ENCODE peak calls at places on chromosomes 7 and 10, in five cellular contexts. D, Y, B, N and A are unnamed samples.

GRCh38 chr10:92111336-92111939 is 179.4 kb downstream of the CPEB3 start:
- DNase-seq in Y (no peak), N (no peak), D (no peak), B (no peak), A (no peak)

GRCh38 chr10:61460835-61461234 is 7.7 kb upstream of the TMEM26 start:
- DNase-seq in N (no peak), B (no peak), Y (no peak), D (no peak), A (no peak)

GRCh38 chr10:22518167-22518724 is 172.9 kb downstream of the SPAG6 start:
- DNase-seq in Y (no peak), N (no peak), B (no peak), D (no peak), A (no peak)

GRCh38 chr10:31730776-31731175 is 197.9 kb downstream of the ARHGAP12 start:
- DNase-seq in B (no peak), Y (no peak), D (no peak), N (no peak), A (no peak)

GRCh38 chr7:73742753-73743641 is 4.4 kb upstream of the ABHD11 start:
- DNase-seq in B (peak), N (no peak), Y (no peak), D (no peak), A (no peak)

GRCh38 chr10:123303581-123303980 is 149.4 kb downstream of the BUB3 start:
- DNase-seq in D (no peak), N (no peak), Y (no peak), B (no peak), A (no peak)

GRCh38 chr7:154953006-154953684 is 49.8 kb downstream of the PAXIP1 start:
- DNase-seq in N (peak), B (peak), D (peak), Y (peak), A (peak)

GRCh38 chr7:2253525-2254244 is 11.7 kb downstream of the NUDT1 start:
- DNase-seq in Y (no peak), B (no peak), N (no peak), D (no peak), A (no peak)

GRCh38 chr7:46468753-46469356 is 547.8 kb upstream of the IGFBP3 start:
- DNase-seq in Y (peak), D (no peak), N (peak), B (no peak), A (peak)

GRCh38 chr10:74021248-74022055 is 23.5 kb downstream of the VCL start:
- DNase-seq in D (no peak), N (peak), B (no peak), Y (peak), A (peak)

GRCh38 chr7:44155191-44156185 is 14.4 kb upstream of the MYL7 start:
- DNase-seq in D (no peak), Y (no peak), N (no peak), B (no peak), A (no peak)

GRCh38 chr7:84144480-84144879 is 50.1 kb downstream of the SEMA3A start:
- DNase-seq in N (no peak), Y (peak), D (no peak), B (no peak), A (peak)

GRCh38 chr7:87001214-87001613 is 58.2 kb downstream of the ELAPOR2 start:
- DNase-seq in D (no peak), N (peak), Y (no peak), B (no peak), A (peak)

GRCh38 chr10:90930971-90931841 is 10.3 kb upstream of the ANKRD1 start:
- DNase-seq in N (no peak), Y (peak), D (peak), B (no peak), A (peak)

GRCh38 chr10:101035916-101036702 is 5.1 kb downstream of the SFXN3 start:
- DNase-seq in D (peak), B (peak), Y (no peak), N (no peak), A (no peak)
- H3K4me3 ChIP-seq in D (no peak), B (no peak), Y (no peak), N (no peak), A (no peak)

DNA sequence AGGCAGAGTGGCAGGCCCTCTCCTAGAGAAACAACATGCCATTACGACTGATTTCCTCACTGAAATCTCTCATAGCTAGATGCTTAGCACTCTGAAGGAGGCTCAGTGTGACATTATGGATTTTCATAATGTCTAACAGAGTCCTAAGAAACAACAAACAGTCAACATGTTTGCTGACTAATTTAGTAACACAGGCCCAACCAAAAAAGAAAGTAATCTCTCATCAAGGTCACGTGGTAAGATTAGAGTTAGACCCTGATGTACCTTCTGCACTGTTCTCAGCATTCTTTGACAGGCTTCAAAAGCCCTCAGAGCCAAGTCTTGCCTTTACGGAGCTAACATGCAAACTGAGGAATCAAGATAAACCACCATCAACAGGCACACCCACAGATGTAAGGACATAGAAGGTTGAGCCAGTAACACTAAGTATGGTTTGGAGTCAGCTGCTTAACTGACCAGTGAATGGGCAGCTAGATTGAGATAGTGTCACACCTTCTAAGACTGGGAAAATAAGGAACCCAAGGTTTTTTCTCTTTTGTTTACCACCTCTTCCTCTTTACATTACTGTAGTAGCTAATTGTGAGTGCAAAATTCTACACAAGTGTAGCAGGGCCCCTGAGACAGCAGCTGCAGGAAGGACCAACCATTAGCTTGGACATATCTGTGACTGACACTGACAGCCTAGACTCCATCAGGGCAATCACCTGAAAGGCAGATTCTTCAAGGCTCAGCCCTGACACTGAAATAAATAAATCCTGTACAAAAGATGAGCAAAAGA is 15.3 kb upstream of the KCNIP2 start:
- DNase-seq in B (no peak), N (no peak), Y (no peak), D (no peak), A (no peak)
- H3K4me3 ChIP-seq in B (no peak), N (no peak), Y (no peak), D (no peak), A (no peak)

GRCh38 chr7:27097686-27098492 is 2.1 kb upstream of the HOXA1 start:
- DNase-seq in N (peak), D (no peak), Y (peak), B (peak), A (no peak)
- H3K4me3 ChIP-seq in N (peak), D (peak), Y (peak), B (no peak), A (peak)

DNA sequence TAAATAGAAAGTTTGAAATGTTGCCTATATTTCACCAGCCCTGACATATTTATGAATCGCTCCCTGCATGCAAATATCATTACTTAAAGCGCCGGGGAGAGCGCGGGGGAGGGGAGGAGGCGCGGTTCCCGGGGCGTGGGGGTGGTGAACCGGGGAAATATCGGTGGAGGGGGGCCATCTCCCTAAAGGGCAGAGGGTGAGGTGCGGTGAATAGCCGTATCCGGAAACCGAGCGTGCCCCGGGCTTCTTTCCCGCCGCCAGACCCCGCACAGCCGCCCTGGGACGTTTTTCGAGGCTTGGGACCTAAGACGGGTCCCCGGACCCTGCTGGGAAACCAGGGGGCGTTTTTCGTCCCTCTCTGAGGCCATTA is 6.9 kb upstream of the ZNF503 start:
- DNase-seq in N (no peak), Y (no peak), D (no peak), B (no peak), A (no peak)
- H3K4me3 ChIP-seq in N (peak), Y (peak), D (peak), B (peak), A (peak)

GRCh38 chr10:119701861-119702260 is 24.0 kb upstream of the INPP5F start:
- DNase-seq in Y (peak), D (no peak), N (peak), B (no peak), A (peak)

GRCh38 chr10:119706521-119707278 is 19.1 kb upstream of the INPP5F start:
- DNase-seq in Y (no peak), N (no peak), D (no peak), B (no peak), A (no peak)

GRCh38 chr10:119702482-119703041 is 23.3 kb upstream of the INPP5F start:
- DNase-seq in Y (no peak), B (no peak), N (no peak), D (no peak), A (no peak)

GRCh38 chr10:119705434-119705831 is 20.4 kb upstream of the INPP5F start:
- DNase-seq in B (no peak), D (no peak), N (no peak), Y (no peak), A (no peak)

DNA sequence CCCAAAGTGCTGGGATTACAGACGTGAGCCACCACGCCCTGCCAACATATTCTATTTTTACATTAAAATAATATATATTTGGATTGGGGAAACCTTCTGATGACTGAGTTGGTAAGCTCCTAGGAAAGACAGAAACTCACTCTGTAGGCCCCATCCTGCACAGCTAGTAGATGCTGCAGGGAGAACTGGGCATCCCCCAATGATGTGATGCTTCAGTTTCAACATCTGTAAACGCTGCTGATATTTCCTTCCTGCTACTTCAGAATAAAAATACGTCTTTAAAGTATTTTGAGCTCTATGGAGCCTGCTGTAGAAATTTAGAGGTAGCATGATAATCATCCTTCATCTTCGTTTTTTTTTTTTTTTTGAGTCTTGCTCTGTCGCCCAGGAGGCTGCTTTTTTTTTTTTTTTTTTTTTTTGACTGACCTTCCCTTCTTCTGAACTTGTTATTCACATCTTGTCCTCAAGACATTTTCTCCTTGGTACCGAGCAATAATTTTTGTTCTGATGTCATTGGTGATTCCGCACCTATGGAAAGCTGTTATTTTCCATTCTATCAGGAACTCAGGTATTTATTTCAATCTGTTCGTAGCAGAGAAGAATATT is 21.8 kb upstream of the INPP5F start:
- DNase-seq in N (no peak), B (no peak), D (no peak), Y (no peak), A (no peak)
- H3K4me3 ChIP-seq in N (no peak), B (no peak), D (no peak), Y (no peak), A (no peak)

DNA sequence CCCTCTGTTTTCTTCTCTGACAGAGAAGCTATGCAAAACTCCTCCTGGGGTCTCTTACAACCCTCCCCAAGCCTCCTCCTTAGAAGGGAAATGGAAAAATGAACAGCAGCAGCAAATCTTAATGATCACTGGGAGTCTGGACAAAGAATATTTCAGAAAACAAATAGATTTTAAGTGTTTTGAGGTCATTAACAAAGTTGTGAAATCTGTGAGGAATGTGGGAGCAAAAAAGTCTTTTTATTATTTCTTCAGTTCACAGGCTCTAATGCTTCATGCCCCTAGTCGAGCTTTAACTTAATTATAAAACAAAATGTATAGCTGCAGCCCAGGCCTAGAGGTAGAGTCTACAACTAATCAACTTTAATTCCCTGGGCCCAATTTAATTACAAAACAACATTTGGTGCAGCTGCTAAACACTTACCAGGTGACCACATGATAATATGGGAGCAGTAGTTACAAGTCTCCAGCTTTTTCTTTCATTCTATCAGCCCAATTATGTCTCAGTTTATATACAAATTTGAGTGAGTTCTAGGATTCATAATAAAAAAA is 293.2 kb downstream of the THSD7A start:
- DNase-seq in B (no peak), N (no peak), Y (no peak), D (no peak), A (no peak)
- H3K4me3 ChIP-seq in B (no peak), N (no peak), Y (no peak), D (no peak), A (no peak)

GRCh38 chr7:15839415-15840100 is 153.1 kb upstream of the MEOX2 start:
- DNase-seq in D (peak), Y (no peak), B (no peak), N (no peak), A (peak)
- H3K4me3 ChIP-seq in D (peak), Y (peak), B (no peak), N (no peak), A (peak)

GRCh38 chr10:103736044-103736443 is 119.3 kb downstream of the SH3PXD2A start:
- DNase-seq in N (peak), D (no peak), B (no peak), Y (no peak), A (no peak)
- H3K4me3 ChIP-seq in N (no peak), D (no peak), B (no peak), Y (no peak), A (no peak)

DNA sequence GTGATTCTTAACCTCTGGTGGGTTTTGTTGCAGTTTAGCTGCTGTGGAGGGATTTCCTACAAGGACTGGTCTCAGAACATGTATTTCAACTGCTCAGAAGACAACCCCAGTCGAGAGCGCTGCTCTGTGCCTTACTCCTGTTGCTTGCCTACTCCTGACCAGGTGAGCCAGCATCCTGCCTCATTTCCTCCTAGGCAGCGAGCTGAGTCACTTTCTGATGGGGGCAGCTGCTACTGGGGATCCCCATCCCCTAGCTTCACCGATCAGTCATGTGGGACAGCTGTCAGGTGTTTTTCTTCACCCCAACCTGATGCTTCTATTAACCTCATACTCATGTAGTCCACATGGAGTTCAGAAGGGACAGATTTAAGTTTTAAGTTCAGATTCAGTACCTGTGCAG is 21.7 kb upstream of the SMO start:
- DNase-seq in D (no peak), Y (no peak), N (peak), B (no peak), A (no peak)
- H3K4me3 ChIP-seq in D (no peak), Y (no peak), N (no peak), B (no peak), A (no peak)